ENCODE peak calls at places on chromosomes 6 and 20, in four cellular contexts. M is AG04449, O is mucosa of descending colon, A is foreskin keratinocyte. U is an unnamed sample.

GRCh38 chr20:47506850-47507249 is 5.2 kb downstream of the NCOA3 start:
- DNase-seq in M (no peak), O (no peak), A (no peak), U (no peak)

GRCh38 chr6:112694986-112695385 is 347.9 kb downstream of the RFPL4B start:
- DNase-seq in M (no peak), O (no peak), A (no peak), U (no peak)

GRCh38 chr6:30490031-30490876 is 945 bp downstream of the HLA-E start:
- DNase-seq in M (no peak), O (peak; percentile 86), A (peak; percentile 57), U (no peak)

GRCh38 chr6:31792741-31793140 is 2.8 kb downstream of the VARS1 start:
- DNase-seq in M (no peak), O (no peak), A (peak; percentile 81), U (no peak)

GRCh38 chr6:30752164-30752927 is 8.0 kb upstream of the IER3 start:
- DNase-seq in M (peak; percentile 100), O (peak; percentile 78), A (peak; percentile 100), U (peak; percentile 100)

GRCh38 chr20:31674895-31675827 is 37.4 kb downstream of the COX4I2 start:
- DNase-seq in M (peak; percentile 34), O (peak; percentile 50), A (peak; percentile 73), U (no peak)

GRCh38 chr6:82270791-82271392 is 23.3 kb upstream of the IBTK start:
- DNase-seq in M (no peak), O (no peak), A (peak; percentile 34), U (no peak)

GRCh38 chr20:40497781-40498691 is 191.0 kb downstream of the MAFB start:
- DNase-seq in M (no peak), O (no peak), A (no peak), U (no peak)

GRCh38 chr6:16630035-16630643 is 131.1 kb downstream of the ATXN1 start:
- DNase-seq in M (no peak), O (no peak), A (peak; percentile 37), U (no peak)

GRCh38 chr6:144725731-144726522 is 440.8 kb downstream of the UTRN start:
- DNase-seq in M (no peak), O (no peak), A (peak; percentile 35), U (no peak)

GRCh38 chr6:16132909-16133308 is 4.0 kb downstream of the MYLIP start:
- DNase-seq in M (no peak), O (no peak), A (no peak), U (no peak)

GRCh38 chr20:1928154-1928553 is 32.9 kb downstream of the SIRPA start:
- DNase-seq in M (no peak), O (no peak), A (no peak), U (no peak)

GRCh38 chr6:129673758-129674157 is 36.2 kb downstream of the ARHGAP18 start:
- DNase-seq in M (no peak), O (no peak), A (no peak), U (no peak)

GRCh38 chr6:129670634-129671033 is 39.3 kb downstream of the ARHGAP18 start:
- DNase-seq in M (no peak), O (no peak), A (no peak), U (no peak)

GRCh38 chr6:129672345-129672691 is 37.7 kb downstream of the ARHGAP18 start:
- DNase-seq in M (no peak), O (no peak), A (no peak), U (no peak)

GRCh38 chr6:129672883-129673631 is 36.9 kb downstream of the ARHGAP18 start:
- DNase-seq in M (no peak), O (no peak), A (peak; percentile 85), U (no peak)

DNA sequence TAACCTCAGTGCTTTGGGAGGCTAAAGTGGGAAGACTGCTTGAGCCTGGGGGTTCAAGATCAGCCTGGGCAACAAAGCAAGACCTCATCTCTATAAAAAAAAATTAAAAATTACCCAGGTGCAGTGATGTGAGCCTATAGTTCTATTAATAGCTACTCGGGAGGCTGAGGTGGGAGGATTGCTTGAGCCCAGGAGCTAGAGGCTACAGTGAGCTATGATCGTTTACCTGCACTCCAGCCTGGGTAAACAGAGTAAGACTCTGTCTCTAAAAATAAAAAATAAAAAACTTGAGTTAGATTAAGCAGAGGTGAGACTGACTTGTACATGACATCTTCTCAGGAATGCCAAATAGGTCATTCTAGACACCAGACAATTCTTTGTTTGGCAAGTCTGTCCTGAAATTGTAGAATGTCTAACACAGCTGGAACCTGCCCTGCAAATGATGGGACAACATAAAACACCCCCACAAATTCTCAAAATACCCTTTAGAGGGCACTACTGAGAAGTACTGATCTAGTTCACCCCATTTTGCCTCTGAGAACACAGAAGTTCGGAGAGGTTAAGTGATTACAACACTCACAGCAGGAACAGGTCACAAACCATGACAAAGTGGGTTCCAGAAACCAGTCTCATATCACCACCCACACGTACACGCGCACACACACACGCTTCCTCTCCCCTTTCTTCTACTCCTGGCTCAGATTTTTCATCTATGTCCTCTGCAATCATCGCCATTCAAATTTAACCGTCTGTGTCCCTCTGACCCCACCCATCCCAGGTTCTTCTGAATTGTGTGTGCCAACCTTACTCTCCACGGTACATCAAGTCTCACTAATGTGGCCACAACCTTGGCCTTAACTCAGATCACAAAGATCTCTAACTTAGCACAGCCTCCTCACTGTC is 38.3 kb downstream of the ARHGAP18 start:
- DNase-seq in M (no peak), O (no peak), A (no peak), U (no peak)
- TF ChIP-seq CTCF in M (no peak), O (no peak), A (peak; percentile 21), U (peak; percentile 39)

GRCh38 chr20:4449977-4450715 is 271.6 kb upstream of the PRND start:
- DNase-seq in M (peak; percentile 36), O (no peak), A (peak; percentile 42), U (no peak)
- TF ChIP-seq CTCF in M (peak; percentile 44), O (no peak), A (peak; percentile 38), U (peak; percentile 54)

GRCh38 chr6:105359419-105360366 is 43.2 kb downstream of the PREP start:
- DNase-seq in M (peak; percentile 79), O (no peak), A (peak; percentile 92), U (no peak)
- TF ChIP-seq CTCF in M (no peak), O (no peak), A (no peak), U (no peak)

GRCh38 chr6:143313163-143313562 is 137.3 kb downstream of the ADAT2 start:
- DNase-seq in M (no peak), O (no peak), A (no peak), U (no peak)
- TF ChIP-seq CTCF in M (no peak), O (no peak), A (no peak), U (no peak)

GRCh38 chr20:50186987-50187402 is 3.6 kb upstream of the CEBPB start:
- DNase-seq in M (no peak), O (peak; percentile 31), A (no peak), U (no peak)

GRCh38 chr20:50188879-50189680 is 1.6 kb upstream of the CEBPB start:
- DNase-seq in M (no peak), O (no peak), A (no peak), U (no peak)

GRCh38 chr20:50186151-50186885 is 4.3 kb upstream of the CEBPB start:
- DNase-seq in M (no peak), O (peak; percentile 94), A (peak; percentile 62), U (no peak)

GRCh38 chr20:50188287-50188688 is 2.3 kb upstream of the CEBPB start:
- DNase-seq in M (no peak), O (no peak), A (no peak), U (no peak)

GRCh38 chr20:50187403-50188051 is 3.1 kb upstream of the CEBPB start:
- DNase-seq in M (no peak), O (peak; percentile 56), A (no peak), U (no peak)
- TF ChIP-seq CTCF in M (no peak), O (no peak), A (no peak), U (no peak)

DNA sequence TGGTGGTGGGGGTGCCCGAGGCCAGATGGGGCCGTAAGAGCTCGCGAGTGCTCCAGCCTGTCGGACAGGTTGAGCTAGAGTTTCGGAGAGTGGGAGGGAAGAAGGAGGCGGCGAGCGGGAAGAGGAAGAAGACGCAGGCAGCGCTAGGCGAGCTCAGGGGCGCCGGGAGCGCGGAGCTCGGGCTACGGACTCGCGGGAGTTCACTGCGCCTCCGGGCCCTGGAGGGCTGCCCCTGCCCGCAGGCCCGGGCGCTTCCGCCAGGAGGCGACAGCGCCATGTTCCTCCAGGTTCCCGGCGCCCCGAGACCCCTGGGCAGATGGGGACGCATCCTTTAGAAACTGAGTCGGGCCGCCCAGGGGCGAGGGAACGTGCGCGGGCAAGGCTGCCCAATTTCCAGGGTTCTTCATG is 984 bp downstream of the TFAP2C start:
- DNase-seq in M (peak; percentile 28), O (peak; percentile 74), A (peak; percentile 92), U (peak; percentile 94)
- TF ChIP-seq CTCF in M (peak; percentile 87), O (peak; percentile 28), A (peak; percentile 96), U (peak; percentile 98)

GRCh38 chr20:38751360-38751976 is 3.2 kb downstream of the ACTR5 start:
- DNase-seq in M (no peak), O (no peak), A (peak; percentile 29), U (no peak)
- TF ChIP-seq CTCF in M (peak; percentile 47), O (peak; percentile 16), A (peak; percentile 85), U (peak; percentile 88)

GRCh38 chr6:70375882-70376281 is 37.4 kb upstream of the FAM135A start:
- DNase-seq in M (no peak), O (no peak), A (no peak), U (no peak)
- TF ChIP-seq CTCF in M (no peak), O (no peak), A (peak; percentile 32), U (peak; percentile 34)

GRCh38 chr20:58880994-58881752 is 28.7 kb downstream of the GNAS start:
- DNase-seq in M (no peak), O (no peak), A (no peak), U (no peak)
- TF ChIP-seq CTCF in M (no peak), O (no peak), A (peak; percentile 51), U (peak; percentile 45)

DNA sequence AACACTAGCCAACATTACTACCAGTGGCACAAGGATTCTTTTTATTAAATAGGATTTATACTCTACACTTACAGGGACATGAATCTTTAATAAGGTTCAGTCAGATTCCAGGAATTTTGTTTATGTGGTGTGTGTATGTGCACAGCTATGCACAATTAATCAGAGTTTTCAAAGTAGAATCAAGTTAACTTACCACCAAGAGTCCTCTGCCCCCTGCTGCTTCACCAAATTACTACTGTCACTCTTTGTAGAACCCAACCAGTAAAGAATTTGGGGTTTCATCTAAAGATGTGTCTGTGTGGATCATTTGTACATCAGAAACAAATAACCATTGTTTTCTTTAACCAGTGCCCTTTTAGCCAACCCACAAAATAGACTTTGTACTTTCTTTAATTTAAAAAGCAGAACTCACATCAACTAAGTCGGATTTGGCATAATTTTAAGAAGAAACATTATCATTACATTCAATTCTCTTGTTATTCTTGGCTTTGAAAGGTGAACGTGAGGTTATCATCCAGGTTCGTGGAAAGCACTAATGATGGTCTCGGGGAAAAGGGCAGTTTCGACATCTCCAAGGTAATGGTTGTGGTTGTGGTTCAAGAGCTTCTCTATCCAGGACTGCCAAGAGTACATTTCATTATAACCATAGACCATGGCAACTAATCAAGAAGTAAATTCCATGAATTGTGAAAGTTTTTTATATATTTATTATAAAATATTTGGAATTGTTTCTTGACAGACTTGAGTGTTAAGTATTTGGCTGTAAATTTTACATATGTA is 514.3 kb upstream of the ID4 start:
- DNase-seq in M (no peak), O (no peak), A (no peak), U (no peak)
- TF ChIP-seq CTCF in M (no peak), O (no peak), A (peak; percentile 29), U (peak; percentile 70)